ENCODE peak calls at places on chromosome X, in seven cellular contexts. P, G, T, F, O, N and L are unnamed samples.

GRCh38 chrX:97705936-97706335 is 822.2 kb downstream of the RPA4 start:
- DNase-seq in P (no peak), G (no peak), O (no peak), T (no peak), F (no peak), N (no peak), L (no peak)

GRCh38 chrX:133608406-133608805 is 193.1 kb upstream of the GPC4 start:
- DNase-seq in G (peak; percentile 62), P (no peak), F (no peak), T (no peak), N (no peak), O (no peak), L (peak; percentile 23)

GRCh38 chrX:148609766-148610698 is 109.6 kb downstream of the AFF2 start:
- DNase-seq in G (peak; percentile 2), P (no peak), T (peak; percentile 86), F (no peak), O (no peak), N (no peak), L (no peak)

GRCh38 chrX:49844622-49845021 is 15.5 kb downstream of the PAGE4 start:
- DNase-seq in P (no peak), T (no peak), N (no peak), G (no peak), F (no peak), O (no peak), L (no peak)

GRCh38 chrX:154458116-154458953 is at the start of gene PLXNA3:
- DNase-seq in P (no peak), O (no peak), G (no peak), F (no peak), T (peak; percentile 48), N (no peak), L (no peak)

GRCh38 chrX:70262952-70263567 is 3.1 kb upstream of the P2RY4 start:
- DNase-seq in F (no peak), N (no peak), T (peak; percentile 46), O (peak; percentile 9), P (peak; percentile 20), G (peak; percentile 40), L (no peak)

GRCh38 chrX:140057001-140057411 is 91.7 kb upstream of the CXorf66 start:
- DNase-seq in G (peak; percentile 77), P (peak; percentile 51), O (peak; percentile 28), T (peak; percentile 56), N (peak; percentile 81), F (peak; percentile 80), L (peak; percentile 59)

GRCh38 chrX:106698693-106699092 is 27.8 kb upstream of the RNF128 start:
- DNase-seq in G (peak; percentile 49), F (no peak), T (no peak), O (no peak), N (no peak), P (peak; percentile 41), L (peak; percentile 4)

GRCh38 chrX:17590892-17591740 is 146.2 kb upstream of the SCML1 start:
- DNase-seq in P (peak; percentile 66), O (peak; percentile 77), F (peak; percentile 83), N (peak; percentile 80), T (peak; percentile 11), G (peak; percentile 90), L (peak; percentile 57)

GRCh38 chrX:6701085-6701484 is 166.2 kb upstream of the VCX3A start:
- DNase-seq in T (no peak), G (no peak), N (no peak), F (no peak), P (no peak), O (no peak), L (no peak)

GRCh38 chrX:134025986-134026731 is 40.8 kb upstream of the GPC3 start:
- DNase-seq in G (no peak), N (no peak), T (no peak), P (no peak), O (no peak), F (no peak), L (no peak)

GRCh38 chrX:95383778-95384177 is 1300.9 kb upstream of the DIAPH2 start:
- DNase-seq in G (no peak), P (no peak), O (no peak), N (no peak), T (no peak), F (no peak), L (no peak)

GRCh38 chrX:149006235-149006634 is 498.9 kb downstream of the IDS start:
- DNase-seq in G (no peak), O (no peak), F (no peak), T (no peak), P (no peak), N (no peak), L (no peak)

GRCh38 chrX:98289726-98290125 is 1406.0 kb downstream of the RPA4 start:
- DNase-seq in O (no peak), N (no peak), F (no peak), P (no peak), G (no peak), T (no peak), L (no peak)

GRCh38 chrX:105872921-105873320 is 50.6 kb downstream of the NRK start:
- DNase-seq in O (no peak), G (no peak), F (no peak), P (no peak), T (no peak), N (no peak), L (peak; percentile 19)

GRCh38 chrX:132614297-132614696 is 125.5 kb upstream of the MBNL3 start:
- DNase-seq in P (no peak), G (no peak), O (no peak), N (no peak), T (peak; percentile 15), F (no peak), L (no peak)

GRCh38 chrX:153487590-153488071 is 7.1 kb upstream of the BGN start:
- DNase-seq in N (peak; percentile 90), G (peak; percentile 34), F (no peak), P (no peak), O (peak; percentile 50), T (no peak), L (no peak)

GRCh38 chrX:134364711-134365110 is 95.3 kb upstream of the HPRT1 start:
- DNase-seq in N (no peak), G (no peak), F (no peak), T (no peak), O (no peak), P (no peak), L (no peak)

GRCh38 chrX:29902004-29902403 is 313.4 kb upstream of the MAGEB2 start:
- DNase-seq in O (no peak), G (no peak), P (no peak), T (no peak), N (no peak), F (no peak), L (no peak)

GRCh38 chrX:50941638-50942037 is 31.1 kb downstream of the BMP15 start:
- DNase-seq in P (no peak), N (no peak), G (no peak), O (no peak), F (no peak), T (peak; percentile 1), L (no peak)

GRCh38 chrX:12912786-12913185 is 6.4 kb downstream of the TLR8 start:
- DNase-seq in F (no peak), N (no peak), P (no peak), T (no peak), G (no peak), O (no peak), L (no peak)

GRCh38 chrX:103520391-103520790 is 1.1 kb upstream of the RAB40A start:
- DNase-seq in T (no peak), O (no peak), G (peak; percentile 53), F (no peak), P (peak; percentile 80), N (no peak), L (peak; percentile 32)

GRCh38 chrX:110915120-110915519 is 119.5 kb upstream of the CHRDL1 start:
- DNase-seq in O (no peak), N (no peak), T (no peak), G (peak; percentile 77), P (no peak), F (no peak), L (peak; percentile 69)

GRCh38 chrX:40380649-40381488 is 199.9 kb upstream of the ATP6AP2 start:
- DNase-seq in N (no peak), P (no peak), O (no peak), F (no peak), T (no peak), G (no peak), L (no peak)

GRCh38 chrX:103927030-103927429 is 35.4 kb upstream of the TMSB15B start:
- DNase-seq in F (no peak), N (no peak), T (peak; percentile 66), O (no peak), G (no peak), P (no peak), L (no peak)

GRCh38 chrX:111394581-111394980 is 17.4 kb downstream of the DCX start:
- DNase-seq in G (no peak), T (no peak), P (no peak), F (no peak), N (no peak), O (no peak), L (no peak)

GRCh38 chrX:67780694-67781109 is 236.9 kb downstream of the AR start:
- DNase-seq in F (peak; percentile 77), T (no peak), O (peak; percentile 90), G (peak; percentile 98), P (peak; percentile 91), N (peak; percentile 88), L (peak; percentile 88)

GRCh38 chrX:24081661-24082154 is 27.0 kb downstream of the EIF2S3 start:
- DNase-seq in G (peak; percentile 72), T (peak; percentile 65), P (peak; percentile 65), O (peak; percentile 66), N (peak; percentile 70), F (peak; percentile 77), L (peak; percentile 18)

GRCh38 chrX:82127228-82128123 is 925.6 kb downstream of the SH3BGRL start:
- DNase-seq in P (no peak), N (no peak), T (no peak), O (no peak), F (no peak), G (no peak), L (no peak)

GRCh38 chrX:82125103-82125502 is 923.2 kb downstream of the SH3BGRL start:
- DNase-seq in F (no peak), G (no peak), T (no peak), O (no peak), P (no peak), N (no peak), L (no peak)
- H3K4me3 ChIP-seq in F (no peak overlapping the region), G (no peak overlapping the region), T (no peak overlapping the region), O (no peak overlapping the region), P (no peak overlapping the region), N (no peak overlapping the region), L (no peak overlapping the region)

DNA sequence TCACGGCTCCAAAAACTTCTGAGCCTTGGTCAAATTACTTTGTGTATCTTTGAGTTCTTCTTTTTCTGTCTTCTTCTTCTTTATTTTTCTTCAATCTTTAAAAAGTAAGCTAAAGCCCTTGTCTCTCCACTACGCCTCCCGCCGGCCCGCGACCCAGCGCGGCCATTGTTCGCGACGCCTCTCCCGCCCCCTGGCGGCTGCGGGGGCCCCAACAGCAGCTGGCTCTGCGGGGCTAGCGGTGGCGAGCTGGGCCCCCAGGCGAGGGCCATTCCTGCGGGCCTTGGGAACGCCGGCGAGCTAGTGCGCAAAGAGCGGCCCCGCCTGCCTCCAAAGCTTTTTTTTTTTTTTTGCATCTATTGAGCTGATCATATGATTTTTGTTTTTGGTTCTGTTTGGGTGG is 119.1 kb downstream of the TGIF2LX start:
- DNase-seq in P (no peak), O (no peak), N (no peak), G (no peak), T (no peak), F (no peak), L (no peak)
- TF ChIP-seq CTCF in P (no peak), O (no peak), N (no peak), G (no peak), T (no peak), F (no peak), L (no peak)

GRCh38 chrX:53421125-53421524 is 1.3 kb downstream of the SMC1A start:
- DNase-seq in O (no peak), P (no peak), F (no peak), N (no peak), G (no peak), T (peak; percentile 9), L (no peak)
- H3K4me3 ChIP-seq in O (no peak overlapping the region), P (peak overlapping the region; percentile 81), F (no peak overlapping the region), N (peak overlapping the region; percentile 85), G (peak overlapping the region; percentile 81), T (peak overlapping the region; percentile 83), L (peak overlapping the region; percentile 88)

GRCh38 chrX:100895365-100896075 is 21.4 kb upstream of the NOX1 start:
- DNase-seq in N (no peak), G (peak; percentile 49), P (peak; percentile 15), O (peak; percentile 26), T (peak; percentile 67), F (no peak), L (peak; percentile 6)
- TF ChIP-seq CTCF in N (no peak), G (peak; percentile 67), P (peak; percentile 75), O (peak; percentile 50), T (peak; percentile 83), F (no peak), L (peak; percentile 63)